ENCODE peak calls at places on chromosomes 16 and 17, in nine cellular contexts. H, K, T, U, P, O, L, Q and R are unnamed samples. For H3K4me1, the result is how much of the 10 kb centered on the place peaks cover.

GRCh38 chr17:15955793-15956541 is 11.0 kb downstream of the ADORA2B start:
- DNase-seq in H (no peak), T (no peak), L (no peak), U (no peak), O (peak), P (peak), Q (no peak), K (no peak), R (no peak)

GRCh38 chr17:47145351-47145750 is 43.7 kb downstream of the CDC27 start:
- DNase-seq in H (no peak), O (no peak), K (no peak), U (no peak), L (no peak), P (no peak), Q (no peak), T (no peak), R (peak)

GRCh38 chr16:89409161-89409711 is 81.1 kb downstream of the ANKRD11 start:
- DNase-seq in P (no peak), O (peak), T (no peak), U (no peak), Q (peak), L (no peak), K (no peak), H (no peak), R (no peak)

GRCh38 chr17:68248886-68249872 is 1.3 kb downstream of the AMZ2 start:
- DNase-seq in O (no peak), Q (no peak), L (no peak), K (no peak), T (no peak), H (no peak), U (no peak), P (no peak), R (no peak)

GRCh38 chr16:23014592-23014991 is 134.7 kb downstream of the USP31 start:
- DNase-seq in H (no peak), L (no peak), P (no peak), T (no peak), U (no peak), O (no peak), Q (no peak), K (no peak), R (no peak)

GRCh38 chr16:73048292-73049050 is 543 bp upstream of the ZFHX3 start:
- DNase-seq in T (peak), L (peak), P (no peak), U (peak), H (peak), Q (peak), K (peak), O (peak), R (no peak)

GRCh38 chr17:45719335-45720071 is 64.6 kb upstream of the CRHR1 start:
- DNase-seq in O (no peak), H (no peak), L (peak), P (peak), Q (no peak), T (no peak), K (no peak), U (peak), R (no peak)

GRCh38 chr16:85391175-85391707 is 221.9 kb upstream of the GSE1 start:
- DNase-seq in K (no peak), U (no peak), H (no peak), O (peak), P (no peak), T (peak), Q (no peak), L (no peak), R (no peak)

GRCh38 chr17:13584701-13585080 is 17.0 kb downstream of the HS3ST3A1 start:
- DNase-seq in L (no peak), K (no peak), U (no peak), T (no peak), H (no peak), O (no peak), P (no peak), Q (no peak), R (no peak)

GRCh38 chr16:66277311-66278070 is 89.0 kb upstream of the CDH5 start:
- DNase-seq in L (no peak), U (no peak), O (no peak), K (no peak), T (no peak), H (no peak), Q (no peak), P (no peak), R (no peak)

GRCh38 chr16:81745704-81746558 is 33.2 kb upstream of the PLCG2 start:
- DNase-seq in T (peak), L (peak), Q (peak), O (peak), U (peak), H (peak), K (no peak), P (peak), R (no peak)

GRCh38 chr16:81778861-81779539 is at the start of gene PLCG2:
- DNase-seq in U (peak), P (peak), H (peak), O (peak), T (peak), L (peak), Q (peak), K (peak), R (peak)

GRCh38 chr16:56475226-56475625 is 23.9 kb downstream of the OGFOD1 start:
- DNase-seq in L (no peak), U (peak), Q (no peak), P (no peak), T (no peak), K (no peak), H (no peak), O (no peak), R (no peak)

GRCh38 chr16:12340151-12340733 is 363.7 kb downstream of the SNX29 start:
- DNase-seq in K (no peak), T (peak), O (no peak), H (no peak), L (peak), U (no peak), Q (peak), P (no peak), R (peak)

GRCh38 chr16:80569440-80570105 is 28.8 kb downstream of the DYNLRB2 start:
- DNase-seq in H (no peak), K (no peak), P (no peak), T (no peak), U (no peak), Q (no peak), L (no peak), O (no peak), R (no peak)

GRCh38 chr17:59848778-59849177 is 44.0 kb downstream of the TUBD1 start:
- DNase-seq in P (no peak), O (peak), K (peak), T (peak), U (no peak), H (peak), L (no peak), Q (peak), R (no peak)

GRCh38 chr16:17143546-17144419 is 327.0 kb downstream of the XYLT1 start:
- DNase-seq in Q (no peak), U (no peak), H (no peak), T (no peak), L (no peak), O (no peak), P (no peak), K (no peak), R (no peak)

GRCh38 chr17:64460955-64461354 is 12.0 kb downstream of the MILR1 start:
- DNase-seq in Q (no peak), P (no peak), H (peak), T (no peak), K (no peak), O (no peak), U (no peak), L (no peak), R (no peak)

DNA sequence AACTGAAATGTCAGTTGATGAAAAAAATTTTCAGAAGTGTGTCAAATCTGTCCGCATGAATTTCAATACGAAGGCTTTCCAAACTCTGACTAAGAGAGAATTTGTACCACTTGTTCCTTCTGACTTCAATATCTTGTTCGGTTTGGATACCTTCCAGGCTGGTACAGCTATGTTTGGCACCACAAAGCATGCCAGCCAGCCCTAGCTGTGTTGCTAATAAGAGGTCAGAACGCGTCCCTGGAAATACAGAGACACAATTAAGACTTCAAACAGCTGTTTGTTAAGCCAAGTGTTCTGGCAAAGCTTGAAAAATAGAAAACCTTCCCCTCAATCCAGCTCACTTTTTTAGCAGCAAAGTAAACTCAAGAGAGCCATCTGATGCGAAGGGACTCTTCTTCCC is 35.2 kb downstream of the GRB2 start:
- DNase-seq in Q (no peak), T (peak), P (no peak), O (no peak), K (no peak), L (no peak), U (no peak), H (peak), R (no peak)
- H3K4me1 ChIP-seq in Q (under half), T (half or more), P (under half), O (under half), K (under half), L (under half), U (under half), H (under half), R (under half)

DNA sequence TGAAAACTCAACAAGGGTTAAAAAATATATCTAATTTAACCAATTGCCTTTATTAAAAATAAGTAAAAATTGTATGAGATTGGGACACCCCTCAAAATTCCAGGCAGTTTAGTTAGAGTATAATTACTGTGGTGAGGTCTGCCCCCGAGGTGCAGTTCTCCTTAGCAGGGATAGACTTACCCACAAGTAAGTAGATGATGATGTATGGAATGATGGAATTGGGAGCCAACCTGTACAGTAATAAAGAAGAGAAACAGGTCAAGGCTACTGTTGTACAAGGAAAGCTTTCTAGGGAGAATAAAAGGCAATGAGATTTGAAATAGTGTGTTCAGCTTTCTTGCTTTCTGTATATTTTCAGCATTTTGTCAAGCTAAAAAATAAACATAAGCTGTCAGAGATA is 1.8 kb downstream of the LDAF1 start:
- DNase-seq in U (no peak), P (no peak), L (no peak), T (no peak), K (no peak), Q (no peak), H (no peak), O (no peak), R (no peak)
- H3K4me3 ChIP-seq in U (no peak), P (no peak), L (no peak), T (peak), K (no peak), Q (no peak), H (peak), O (no peak), R (no peak)

GRCh38 chr16:21589551-21589950 is 9.8 kb upstream of the METTL9 start:
- DNase-seq in U (no peak), T (no peak), K (no peak), L (no peak), H (no peak), O (no peak), P (no peak), Q (no peak), R (no peak)
- H3K27ac ChIP-seq in U (no peak), T (no peak), K (no peak), L (no peak), H (no peak), O (no peak), P (no peak), Q (no peak), R (no peak)

DNA sequence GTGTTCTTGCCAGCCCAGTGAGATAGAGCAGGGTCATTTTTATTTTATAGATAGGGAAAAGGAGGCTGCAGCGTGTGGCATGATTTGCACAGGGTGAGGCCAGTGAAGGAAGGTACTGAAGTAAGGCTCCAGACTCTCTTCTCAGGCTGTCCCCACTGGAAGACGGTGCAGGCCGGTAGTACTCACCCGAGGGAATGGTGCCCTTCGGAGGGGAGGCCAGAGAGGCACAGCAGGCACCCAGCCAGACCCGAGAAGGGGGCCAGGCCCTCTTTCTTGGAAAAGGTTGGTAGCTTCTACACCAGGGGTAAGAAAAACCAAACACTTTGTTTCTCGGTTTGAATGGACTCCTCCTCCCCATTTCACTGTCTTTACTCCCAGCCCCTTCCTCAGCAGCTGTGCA is 288 bp downstream of the ANKRD40CL start:
- DNase-seq in Q (no peak), L (no peak), K (no peak), U (no peak), T (no peak), H (no peak), O (peak), P (no peak), R (no peak)
- H3K4me1 ChIP-seq in Q (under half), L (under half), K (under half), U (under half), T (under half), H (under half), O (under half), P (under half), R (under half)

GRCh38 chr16:30874821-30875717 is 18.8 kb downstream of the BCL7C start:
- DNase-seq in H (peak), T (peak), Q (peak), L (peak), U (peak), K (peak), P (peak), O (peak), R (no peak)
- H3K4me3 ChIP-seq in H (peak), T (peak), Q (peak), L (peak), U (peak), K (peak), P (peak), O (peak), R (peak)

DNA sequence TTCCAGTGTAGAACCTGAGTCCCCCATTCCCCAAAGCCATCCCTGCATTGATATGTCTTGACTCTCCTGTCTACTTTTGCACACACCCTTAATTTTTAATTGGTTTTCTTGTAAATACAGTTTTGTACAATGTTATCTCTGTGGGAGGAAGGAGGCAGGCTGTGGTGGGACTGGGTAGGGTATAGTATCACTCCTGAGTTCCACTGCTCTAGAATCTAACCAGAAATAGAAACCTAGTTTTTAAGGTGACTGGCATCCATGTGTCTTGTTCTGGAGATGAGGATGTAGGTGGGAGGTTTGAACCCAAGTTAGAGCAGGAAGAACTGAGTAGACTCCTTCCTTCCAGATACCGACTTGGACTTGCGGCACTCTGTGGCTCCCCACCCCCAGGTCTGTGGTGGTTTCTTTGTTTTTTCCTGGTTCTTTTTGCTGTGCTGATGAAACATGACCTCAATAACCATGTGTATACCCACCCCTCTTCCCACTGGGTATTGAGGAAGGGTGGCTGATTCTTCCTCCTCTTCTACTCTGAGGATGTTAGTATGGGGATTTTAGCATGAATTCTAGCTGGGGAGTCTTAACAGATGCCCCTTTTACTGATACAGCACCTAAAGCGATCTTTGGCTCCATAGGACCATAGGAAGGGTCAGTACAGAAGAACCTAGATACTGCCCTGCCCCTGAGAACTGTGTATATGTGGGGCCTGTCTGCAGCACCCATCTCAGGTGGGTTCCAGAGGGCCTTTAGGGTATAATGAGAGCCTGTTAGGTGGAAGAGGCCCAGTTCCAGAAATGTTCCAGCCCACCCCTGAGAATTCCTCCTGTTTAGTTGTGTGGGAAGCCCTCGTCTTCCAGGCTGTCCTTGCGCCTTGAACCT is 48.7 kb downstream of the SF3B3 start:
- DNase-seq in P (no peak), L (no peak), H (no peak), K (no peak), U (no peak), T (no peak), Q (no peak), O (no peak), R (no peak)
- H3K27ac ChIP-seq in P (no peak), L (peak), H (peak), K (peak), U (peak), T (peak), Q (peak), O (peak), R (no peak)